ENCODE peak calls at places on chromosome 3, in five cellular contexts. One of them, this sample, is unnamed.

GRCh38 chr3:154427685-154428291 is 2.2 kb downstream of the GPR149 start:
- DNase-seq in NCI-H146: peak
- DNase-seq in A172: no peak
- DNase-seq in adrenal gland: no peak
- DNase-seq in bronchial epithelial cell: no peak
- DNase-seq in this sample: no peak

GRCh38 chr3:167115331-167115934 is 264.7 kb downstream of the ZBBX start:
- DNase-seq in NCI-H146: no peak
- DNase-seq in A172: no peak
- DNase-seq in adrenal gland: no peak
- DNase-seq in bronchial epithelial cell: no peak
- DNase-seq in this sample: no peak

GRCh38 chr3:15439476-15439875 is 12.1 kb downstream of the EAF1 start:
- DNase-seq in NCI-H146: no peak
- DNase-seq in A172: no peak
- DNase-seq in adrenal gland: no peak
- DNase-seq in bronchial epithelial cell: peak
- DNase-seq in this sample: peak

GRCh38 chr3:166526878-166527277 is 689.7 kb upstream of the BCHE start:
- DNase-seq in NCI-H146: peak
- DNase-seq in A172: no peak
- DNase-seq in adrenal gland: no peak
- DNase-seq in bronchial epithelial cell: no peak
- DNase-seq in this sample: no peak

GRCh38 chr3:45337839-45338470 is 50.4 kb upstream of the LARS2 start:
- DNase-seq in NCI-H146: no peak
- DNase-seq in A172: no peak
- DNase-seq in adrenal gland: no peak
- DNase-seq in bronchial epithelial cell: no peak
- DNase-seq in this sample: no peak

GRCh38 chr3:124351430-124352142 is 359.7 kb upstream of the ROPN1 start:
- DNase-seq in NCI-H146: peak
- DNase-seq in A172: peak
- DNase-seq in adrenal gland: peak
- DNase-seq in bronchial epithelial cell: peak
- DNase-seq in this sample: peak

GRCh38 chr3:49329201-49329600 is 10.7 kb downstream of the USP4 start:
- DNase-seq in NCI-H146: no peak
- DNase-seq in A172: no peak
- DNase-seq in adrenal gland: no peak
- DNase-seq in bronchial epithelial cell: peak
- DNase-seq in this sample: no peak

GRCh38 chr3:60912142-60912541 is 339.1 kb downstream of the FHIT start:
- DNase-seq in NCI-H146: no peak
- DNase-seq in A172: no peak
- DNase-seq in adrenal gland: no peak
- DNase-seq in bronchial epithelial cell: peak
- DNase-seq in this sample: no peak

GRCh38 chr3:76308541-76308940 is 523.2 kb upstream of the ZNF717 start:
- DNase-seq in NCI-H146: no peak
- DNase-seq in A172: no peak
- DNase-seq in adrenal gland: no peak
- DNase-seq in bronchial epithelial cell: no peak
- DNase-seq in this sample: no peak

This sample was measured in Daoy.